ENCODE peak calls at places on chromosomes 3 and 15, in six cellular contexts. One of them, this sample, is unnamed.

GRCh38 chr3:99712291-99712954 is 74.0 kb downstream of the COL8A1 start:
- DNase-seq in hepatocyte: no peak
- DNase-seq in upper lobe of right lung: no peak
- DNase-seq in AG04449: no peak
- DNase-seq in AG10803: no peak
- DNase-seq in A549: no peak
- DNase-seq in this sample: no peak

GRCh38 chr3:185981621-185982020 is 43.8 kb upstream of the TRA2B start:
- DNase-seq in AG10803: no peak
- DNase-seq in A549: no peak
- DNase-seq in upper lobe of right lung: no peak
- DNase-seq in hepatocyte: no peak
- DNase-seq in AG04449: no peak
- DNase-seq in this sample: no peak

GRCh38 chr15:27847775-27848710 is 251.1 kb downstream of the OCA2 start:
- DNase-seq in AG10803: no peak
- DNase-seq in A549: no peak
- DNase-seq in upper lobe of right lung: no peak
- DNase-seq in AG04449: no peak
- DNase-seq in hepatocyte: no peak
- DNase-seq in this sample: no peak

GRCh38 chr3:158091526-158091925 is 14.7 kb downstream of the SHOX2 start:
- DNase-seq in upper lobe of right lung: no peak
- DNase-seq in AG04449: no peak
- DNase-seq in hepatocyte: no peak
- DNase-seq in A549: peak; percentile 50
- DNase-seq in AG10803: peak; percentile 55
- DNase-seq in this sample: peak; percentile 54

GRCh38 chr3:8659242-8659641 is 14.6 kb upstream of the SSUH2 start:
- DNase-seq in A549: no peak
- DNase-seq in AG04449: no peak
- DNase-seq in upper lobe of right lung: no peak
- DNase-seq in AG10803: no peak
- DNase-seq in hepatocyte: no peak
- DNase-seq in this sample: no peak

GRCh38 chr15:81087121-81087520 is 46.9 kb upstream of the CFAP161 start:
- DNase-seq in A549: no peak
- DNase-seq in AG04449: no peak
- DNase-seq in upper lobe of right lung: no peak
- DNase-seq in hepatocyte: no peak
- DNase-seq in AG10803: peak; percentile 84
- DNase-seq in this sample: no peak

GRCh38 chr15:83398591-83398990 is 48.5 kb upstream of the SH3GL3 start:
- DNase-seq in AG10803: peak; percentile 76
- DNase-seq in hepatocyte: no peak
- DNase-seq in upper lobe of right lung: no peak
- DNase-seq in A549: no peak
- DNase-seq in AG04449: peak; percentile 28
- DNase-seq in this sample: peak; percentile 41

GRCh38 chr3:160129459-160130061 is 95.7 kb upstream of the C3orf80 start:
- DNase-seq in upper lobe of right lung: no peak
- DNase-seq in AG10803: peak; percentile 98
- DNase-seq in A549: peak; percentile 81
- DNase-seq in hepatocyte: no peak
- DNase-seq in AG04449: peak; percentile 89
- DNase-seq in this sample: peak; percentile 98

GRCh38 chr15:49155834-49156627 is 632 bp upstream of the COPS2 start:
- DNase-seq in hepatocyte: peak; percentile 23
- DNase-seq in AG04449: no peak
- DNase-seq in A549: no peak
- DNase-seq in AG10803: peak; percentile 25
- DNase-seq in upper lobe of right lung: no peak
- DNase-seq in this sample: peak; percentile 27

GRCh38 chr3:123290107-123290930 is 88.6 kb downstream of the SEC22A start:
- DNase-seq in A549: no peak
- DNase-seq in AG04449: no peak
- DNase-seq in hepatocyte: no peak
- DNase-seq in AG10803: no peak
- DNase-seq in upper lobe of right lung: no peak
- DNase-seq in this sample: no peak

GRCh38 chr3:107752202-107752990 is 229.6 kb downstream of the BBX start:
- DNase-seq in upper lobe of right lung: no peak
- DNase-seq in AG04449: no peak
- DNase-seq in A549: peak; percentile 50
- DNase-seq in AG10803: peak; percentile 39
- DNase-seq in hepatocyte: peak; percentile 27
- DNase-seq in this sample: peak; percentile 43

GRCh38 chr3:195539479-195539878 is 3.6 kb downstream of the PPP1R2 start:
- DNase-seq in AG10803: no peak
- DNase-seq in AG04449: no peak
- DNase-seq in upper lobe of right lung: no peak
- DNase-seq in hepatocyte: no peak
- DNase-seq in A549: no peak
- DNase-seq in this sample: no peak

GRCh38 chr3:195540031-195540430 is 3.1 kb downstream of the PPP1R2 start:
- DNase-seq in hepatocyte: no peak
- DNase-seq in upper lobe of right lung: no peak
- DNase-seq in AG04449: no peak
- DNase-seq in A549: no peak
- DNase-seq in AG10803: no peak
- DNase-seq in this sample: no peak

GRCh38 chr3:195542261-195542660 is 864 bp downstream of the PPP1R2 start:
- DNase-seq in hepatocyte: no peak
- DNase-seq in A549: no peak
- DNase-seq in upper lobe of right lung: no peak
- DNase-seq in AG10803: no peak
- DNase-seq in AG04449: no peak
- DNase-seq in this sample: peak; percentile 22

GRCh38 chr3:195540526-195540925 is 2.6 kb downstream of the PPP1R2 start:
- DNase-seq in upper lobe of right lung: no peak
- DNase-seq in AG10803: no peak
- DNase-seq in A549: no peak
- DNase-seq in hepatocyte: no peak
- DNase-seq in AG04449: no peak
- DNase-seq in this sample: no peak

DNA sequence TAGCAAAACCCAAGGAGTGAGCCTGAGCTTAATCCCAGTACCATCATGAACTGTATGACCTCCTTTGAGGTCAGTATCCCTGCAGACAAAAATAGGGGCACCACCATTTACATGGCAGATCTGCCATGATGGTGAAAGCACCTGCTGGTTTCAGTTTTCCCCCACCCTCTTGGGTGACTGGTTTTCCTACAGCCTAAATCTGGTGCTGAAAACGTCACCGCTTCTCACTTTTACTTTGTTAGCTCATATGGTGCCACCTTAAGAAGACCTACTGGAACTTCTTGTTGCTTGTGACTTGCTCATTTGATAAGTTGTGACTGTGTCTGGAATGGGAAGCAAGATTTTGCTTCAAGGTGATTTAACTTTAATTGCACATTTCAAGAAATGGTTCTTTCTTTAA is 5.1 kb downstream of the PPP1R2 start:
- DNase-seq in AG04449: no peak
- DNase-seq in AG10803: no peak
- DNase-seq in upper lobe of right lung: no peak
- DNase-seq in hepatocyte: no peak
- DNase-seq in A549: no peak
- DNase-seq in this sample: no peak
- H3K4me3 ChIP-seq in AG04449: no peak overlapping the region
- H3K4me3 ChIP-seq in AG10803: no peak overlapping the region
- H3K4me3 ChIP-seq in upper lobe of right lung: no peak overlapping the region
- H3K4me3 ChIP-seq in hepatocyte: no peak overlapping the region
- H3K4me3 ChIP-seq in A549: no peak overlapping the region
- H3K4me3 ChIP-seq in this sample: no peak overlapping the region

GRCh38 chr15:52254331-52254730 is 41.3 kb downstream of the MYO5C start:
- DNase-seq in AG04449: no peak
- DNase-seq in A549: peak; percentile 36
- DNase-seq in AG10803: no peak
- DNase-seq in upper lobe of right lung: no peak
- DNase-seq in hepatocyte: no peak
- DNase-seq in this sample: no peak
- TF ChIP-seq CTCF in AG04449: no peak
- TF ChIP-seq CTCF in A549: no peak
- TF ChIP-seq CTCF in AG10803: no peak
- TF ChIP-seq CTCF in upper lobe of right lung: no peak
- TF ChIP-seq CTCF in hepatocyte: no peak
- TF ChIP-seq CTCF in this sample: no peak

GRCh38 chr3:187746479-187747335 is 1.4 kb upstream of the BCL6 start:
- DNase-seq in AG10803: peak; percentile 59
- DNase-seq in A549: no peak
- DNase-seq in hepatocyte: peak; percentile 64
- DNase-seq in upper lobe of right lung: no peak
- DNase-seq in AG04449: no peak
- DNase-seq in this sample: peak; percentile 73

GRCh38 chr3:187748050-187748481 is 2.8 kb upstream of the BCL6 start:
- DNase-seq in AG04449: no peak
- DNase-seq in hepatocyte: peak; percentile 94
- DNase-seq in upper lobe of right lung: peak; percentile 92
- DNase-seq in AG10803: peak; percentile 73
- DNase-seq in A549: peak; percentile 67
- DNase-seq in this sample: peak; percentile 86

GRCh38 chr3:187747506-187747905 is 2.2 kb upstream of the BCL6 start:
- DNase-seq in hepatocyte: no peak
- DNase-seq in AG10803: no peak
- DNase-seq in AG04449: no peak
- DNase-seq in A549: no peak
- DNase-seq in upper lobe of right lung: no peak
- DNase-seq in this sample: no peak

GRCh38 chr3:187750513-187751123 is 5.3 kb upstream of the BCL6 start:
- DNase-seq in AG10803: no peak
- DNase-seq in AG04449: no peak
- DNase-seq in upper lobe of right lung: no peak
- DNase-seq in hepatocyte: peak; percentile 53
- DNase-seq in A549: peak; percentile 32
- DNase-seq in this sample: no peak

GRCh38 chr3:187750041-187750512 is 4.8 kb upstream of the BCL6 start:
- DNase-seq in upper lobe of right lung: peak; percentile 88
- DNase-seq in A549: peak; percentile 66
- DNase-seq in AG04449: no peak
- DNase-seq in hepatocyte: peak; percentile 89
- DNase-seq in AG10803: no peak
- DNase-seq in this sample: no peak
- H3K4me3 ChIP-seq in upper lobe of right lung: peak overlapping the region; percentile 29
- H3K4me3 ChIP-seq in A549: peak overlapping the region; percentile 44
- H3K4me3 ChIP-seq in AG04449: no peak overlapping the region
- H3K4me3 ChIP-seq in hepatocyte: peak overlapping the region; percentile 6
- H3K4me3 ChIP-seq in AG10803: no peak overlapping the region
- H3K4me3 ChIP-seq in this sample: no peak overlapping the region

GRCh38 chr3:12993022-12993622 is 80.1 kb downstream of the IQSEC1 start:
- DNase-seq in A549: no peak
- DNase-seq in upper lobe of right lung: no peak
- DNase-seq in AG10803: peak; percentile 28
- DNase-seq in AG04449: no peak
- DNase-seq in hepatocyte: peak; percentile 61
- DNase-seq in this sample: no peak
- TF ChIP-seq CTCF in A549: no peak
- TF ChIP-seq CTCF in upper lobe of right lung: peak; percentile 5
- TF ChIP-seq CTCF in AG10803: no peak
- TF ChIP-seq CTCF in AG04449: peak; percentile 14
- TF ChIP-seq CTCF in hepatocyte: no peak
- TF ChIP-seq CTCF in this sample: no peak

GRCh38 chr3:146536681-146537080 is 7.7 kb downstream of the PLSCR1 start:
- DNase-seq in hepatocyte: no peak
- DNase-seq in AG04449: no peak
- DNase-seq in AG10803: peak; percentile 65
- DNase-seq in upper lobe of right lung: no peak
- DNase-seq in A549: no peak
- DNase-seq in this sample: peak; percentile 86
- H3K4me3 ChIP-seq in hepatocyte: no peak overlapping the region
- H3K4me3 ChIP-seq in AG04449: no peak overlapping the region
- H3K4me3 ChIP-seq in AG10803: no peak overlapping the region
- H3K4me3 ChIP-seq in upper lobe of right lung: no peak overlapping the region
- H3K4me3 ChIP-seq in A549: no peak overlapping the region
- H3K4me3 ChIP-seq in this sample: no peak overlapping the region

GRCh38 chr15:31128919-31129768 is 27.6 kb upstream of the TRPM1 start:
- DNase-seq in hepatocyte: peak; percentile 79
- DNase-seq in AG10803: peak; percentile 59
- DNase-seq in upper lobe of right lung: peak; percentile 89
- DNase-seq in AG04449: no peak
- DNase-seq in A549: peak; percentile 62
- DNase-seq in this sample: peak; percentile 72
- TF ChIP-seq CTCF in hepatocyte: peak; percentile 93
- TF ChIP-seq CTCF in AG10803: peak; percentile 98
- TF ChIP-seq CTCF in upper lobe of right lung: peak; percentile 92
- TF ChIP-seq CTCF in AG04449: peak; percentile 95
- TF ChIP-seq CTCF in A549: peak; percentile 97
- TF ChIP-seq CTCF in this sample: peak; percentile 97

This sample was measured in fibroblast of the aortic adventitia.